ENCODE peak calls at places on chromosomes 11 and 22, in five cellular contexts. P is keratinocyte, F is Calu3, K is IMR-90, L is Caco-2. V is an unnamed sample.

GRCh38 chr11:113562981-113563461 is 87.8 kb upstream of the DRD2 start:
- DNase-seq in P (no peak), K (no peak), F (no peak), L (peak), V (no peak)

GRCh38 chr11:71449596-71449995 is 1.4 kb upstream of the DHCR7 start:
- DNase-seq in P (no peak), F (no peak), L (no peak), K (no peak), V (no peak)

GRCh38 chr22:19811211-19811621 is 43.5 kb downstream of the GNB1L start:
- DNase-seq in K (no peak), F (no peak), P (no peak), L (no peak), V (no peak)

GRCh38 chr11:61533401-61533800 is 24.9 kb downstream of the LRRC10B start:
- DNase-seq in F (no peak), P (no peak), L (peak), K (no peak), V (no peak)

GRCh38 chr11:68127791-68128681 is 6.8 kb upstream of the CHKA start:
- DNase-seq in P (no peak), K (peak), L (peak), F (peak), V (peak)

GRCh38 chr11:131389582-131389981 is 19.2 kb downstream of the NTM start:
- DNase-seq in L (no peak), F (no peak), P (no peak), K (no peak), V (no peak)

GRCh38 chr11:96303067-96303466 is 39.9 kb downstream of the MAML2 start:
- DNase-seq in F (no peak), L (no peak), K (peak), P (no peak), V (no peak)

GRCh38 chr11:88421530-88421929 is 84.0 kb upstream of the CTSC start:
- DNase-seq in K (peak), P (no peak), L (no peak), F (peak), V (no peak)

GRCh38 chr22:31748490-31748889 is 1.4 kb downstream of the PRR14L start:
- DNase-seq in L (no peak), K (no peak), P (no peak), F (no peak), V (peak)

GRCh38 chr22:43260346-43260745 is 73.4 kb upstream of the TTLL12 start:
- DNase-seq in L (no peak), F (no peak), K (no peak), P (no peak), V (no peak)

GRCh38 chr11:29844701-29845379 is 172.0 kb downstream of the KCNA4 start:
- DNase-seq in F (no peak), L (no peak), K (no peak), P (no peak), V (no peak)

GRCh38 chr11:67290801-67291200 is 1.7 kb downstream of the ANKRD13D start:
- DNase-seq in F (no peak), K (no peak), P (no peak), L (no peak), V (no peak)

GRCh38 chr11:2204361-2205213 is 33.0 kb upstream of the TH start:
- DNase-seq in K (no peak), F (no peak), L (peak), P (no peak), V (no peak)

GRCh38 chr11:72634472-72635095 is 39.6 kb downstream of the PDE2A start:
- DNase-seq in L (no peak), P (no peak), K (no peak), F (no peak), V (no peak)

GRCh38 chr22:21054046-21054713 is 8.4 kb downstream of the LRRC74B start:
- DNase-seq in F (no peak), P (no peak), L (no peak), K (no peak), V (no peak)

GRCh38 chr22:20550057-20550817 is 42.8 kb downstream of the MED15 start:
- DNase-seq in F (no peak), P (no peak), K (no peak), L (no peak), V (no peak)

GRCh38 chr11:14907411-14908213 is 15.6 kb upstream of the CYP2R1 start:
- DNase-seq in L (peak), F (peak), P (no peak), K (peak), V (peak)

GRCh38 chr11:88016392-88017020 is 158.7 kb downstream of the RAB38 start:
- DNase-seq in F (peak), K (peak), P (peak), L (peak), V (peak)

GRCh38 chr22:21009638-21010425 is 5.1 kb upstream of the P2RX6 start:
- DNase-seq in F (peak), L (peak), P (no peak), K (peak), V (peak)

DNA sequence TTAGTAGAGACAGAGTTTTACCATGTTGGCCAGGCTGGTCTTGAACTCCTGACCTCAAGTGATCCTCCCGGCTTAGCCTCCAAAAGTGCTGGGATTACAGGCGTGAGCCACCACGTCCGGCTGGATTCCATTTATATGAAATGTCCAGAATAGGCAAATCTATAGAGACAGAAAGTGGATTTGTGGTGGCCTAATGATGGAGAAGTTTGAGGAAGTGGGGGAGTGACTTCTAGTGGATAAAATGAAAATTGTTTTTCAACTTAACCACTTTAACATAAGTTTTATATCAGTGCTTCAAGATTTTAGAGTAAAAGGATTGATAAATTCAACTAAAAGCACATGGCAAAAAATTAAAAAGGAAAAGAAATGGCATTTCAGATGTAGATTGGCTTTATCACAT is 66.2 kb downstream of the HIPK3 start:
- DNase-seq in P (no peak), F (no peak), L (no peak), K (no peak), V (no peak)
- TF ChIP-seq CTCF in P (no peak), F (no peak), L (no peak), K (peak), V (no peak)

GRCh38 chr22:17205432-17205831 is 13.8 kb downstream of the ADA2 start:
- DNase-seq in L (no peak), K (no peak), F (no peak), P (no peak), V (no peak)
- TF ChIP-seq CTCF in L (no peak), K (no peak), F (no peak), P (no peak), V (no peak)

GRCh38 chr22:38501797-38502672 is 4.1 kb downstream of the DDX17 start:
- DNase-seq in K (no peak), P (no peak), L (no peak), F (no peak), V (no peak)

GRCh38 chr22:38503021-38503420 is 3.1 kb downstream of the DDX17 start:
- DNase-seq in L (no peak), F (no peak), P (no peak), K (no peak), V (no peak)

GRCh38 chr22:38504731-38505594 is 1.1 kb downstream of the DDX17 start:
- DNase-seq in K (peak), P (no peak), F (peak), L (peak), V (peak)

GRCh38 chr22:38506118-38506962 is at the start of gene DDX17:
- DNase-seq in L (peak), P (peak), F (peak), K (peak), V (peak)

DNA sequence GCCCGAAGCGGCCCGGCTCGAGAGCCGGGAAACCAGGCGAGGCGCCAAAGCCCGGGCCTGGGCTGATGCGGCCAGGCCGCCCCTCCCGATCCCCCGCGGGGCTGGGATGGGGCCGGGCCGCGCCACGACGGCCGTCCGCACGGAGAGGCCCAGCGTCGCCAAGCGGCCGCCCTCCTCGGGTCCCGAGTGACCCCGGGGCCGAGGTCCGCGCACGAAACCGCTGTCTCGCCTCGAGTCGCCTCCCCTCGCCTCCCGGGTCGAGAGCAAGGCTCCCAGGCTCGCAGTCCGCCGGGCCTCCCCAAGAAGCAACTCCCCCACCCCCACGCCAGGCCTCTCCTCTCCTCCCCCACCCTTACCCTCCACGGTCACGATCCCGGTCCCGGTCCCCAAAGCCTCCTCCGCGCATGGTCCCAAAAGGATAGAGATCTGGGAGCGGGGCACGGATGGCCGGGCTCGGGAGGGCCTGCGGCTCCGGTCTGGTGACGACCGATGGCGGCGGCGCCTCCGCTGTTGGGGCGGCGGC is 455 bp downstream of the DDX17 start:
- DNase-seq in L (peak), K (peak), F (peak), P (no peak), V (peak)
- TF ChIP-seq CTCF in L (no peak), K (no peak), F (no peak), P (no peak), V (no peak)

DNA sequence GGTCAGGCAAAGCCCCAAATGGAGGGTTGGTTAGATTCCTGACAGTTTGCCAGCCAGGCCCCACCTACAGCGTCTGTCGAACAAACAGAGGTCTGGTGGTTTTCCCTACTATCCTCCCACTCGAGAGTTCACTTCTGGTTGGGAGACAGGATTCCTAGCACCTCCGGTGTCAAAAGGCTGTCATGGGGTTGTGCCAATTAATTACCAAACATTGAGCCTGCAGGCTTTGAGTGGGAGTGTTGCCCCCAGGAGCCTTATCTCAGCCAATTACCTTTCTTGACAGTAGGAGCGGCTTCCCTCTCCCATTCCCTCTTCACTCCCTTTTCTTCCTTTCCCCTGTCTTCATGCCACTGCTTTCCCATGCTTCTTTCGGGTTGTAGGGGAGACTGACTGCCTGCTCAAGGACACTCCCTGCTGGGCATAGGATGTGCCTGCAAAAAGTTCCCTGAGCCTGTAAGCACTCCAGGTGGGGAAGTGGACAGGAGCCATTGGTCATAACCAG is 4.7 kb upstream of the TTC36 start:
- DNase-seq in K (peak), F (peak), L (peak), P (no peak), V (peak)
- TF ChIP-seq CTCF in K (peak), F (no peak), L (peak), P (peak), V (peak)

GRCh38 chr22:44312766-44313165 is at the start of gene SHISAL1:
- DNase-seq in P (no peak), K (peak), F (no peak), L (no peak), V (no peak)

GRCh38 chr22:44311855-44312170 is 938 bp downstream of the SHISAL1 start:
- DNase-seq in P (peak), F (no peak), K (peak), L (no peak), V (no peak)

GRCh38 chr22:44309647-44310046 is 3.1 kb downstream of the SHISAL1 start:
- DNase-seq in L (no peak), F (no peak), P (no peak), K (no peak), V (no peak)

GRCh38 chr22:44309137-44309536 is 3.6 kb downstream of the SHISAL1 start:
- DNase-seq in P (peak), K (peak), L (no peak), F (peak), V (peak)

DNA sequence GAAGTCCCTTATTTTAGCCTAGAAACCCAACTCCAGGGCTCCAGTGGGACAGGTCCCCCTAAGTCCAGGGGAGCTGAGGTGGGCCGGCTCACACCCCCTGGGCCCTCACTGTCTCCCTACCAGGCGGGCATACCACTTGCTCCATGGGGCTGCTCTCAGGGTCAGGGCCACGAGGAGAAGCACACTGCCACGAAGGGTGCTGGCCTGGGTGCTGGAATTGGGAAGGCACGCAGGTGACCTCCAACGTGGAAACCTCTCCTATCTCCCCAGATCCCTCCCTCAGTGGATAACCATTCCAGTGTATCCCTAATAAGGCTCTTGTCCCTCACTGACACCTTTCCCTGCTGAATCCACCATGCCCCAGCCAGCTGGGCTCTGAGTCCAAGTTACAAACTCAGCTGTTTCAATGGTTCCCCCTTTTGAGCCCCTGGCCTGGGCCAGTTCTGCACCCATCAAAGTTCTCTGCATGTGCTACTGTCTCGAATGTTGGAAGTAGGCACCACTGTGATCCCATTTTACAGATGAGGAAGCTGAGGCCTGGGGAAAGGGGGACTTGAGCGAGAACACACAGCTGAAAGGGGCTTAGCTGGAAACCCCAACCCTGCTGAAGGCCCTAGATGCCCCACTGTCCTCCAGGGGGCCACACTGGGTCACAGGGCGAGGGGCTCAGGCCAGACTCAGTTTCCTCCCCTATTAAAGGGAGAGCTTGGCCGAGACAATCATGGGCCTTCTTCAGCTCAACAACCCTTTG is 1.5 kb downstream of the SHISAL1 start:
- DNase-seq in L (no peak), F (no peak), P (no peak), K (no peak), V (no peak)
- TF ChIP-seq CTCF in L (no peak), F (no peak), P (no peak), K (peak), V (no peak)

V was measured in foreskin fibroblast.